ENCODE peak calls at places on chromosomes 1 and 21, in six cellular contexts. P is heart left ventricle, G is cardiac fibroblast, F is stomach, A is HFFc6, N is lower leg skin. M is an unnamed sample.

GRCh38 chr1:86906419-86906818 is 7.5 kb downstream of the SELENOF start:
- DNase-seq in N (no peak), G (peak), A (no peak), P (no peak), F (no peak), M (no peak)

GRCh38 chr1:165543651-165544452 is at the start of gene LRRC52:
- DNase-seq in G (no peak), P (peak), F (peak), N (no peak), A (no peak), M (peak)

GRCh38 chr1:183291802-183292515 is 105.9 kb downstream of the LAMC2 start:
- DNase-seq in A (peak), P (no peak), F (no peak), G (peak), N (no peak), M (no peak)

GRCh38 chr21:38244885-38245869 is 11.6 kb upstream of the KCNJ15 start:
- DNase-seq in P (no peak), F (no peak), N (no peak), A (peak), G (peak), M (peak)

GRCh38 chr1:165898837-165899236 is 71.4 kb downstream of the UCK2 start:
- DNase-seq in F (no peak), P (peak), G (peak), N (no peak), A (peak), M (no peak)

GRCh38 chr1:92877792-92878191 is 46.0 kb downstream of the RPL5 start:
- DNase-seq in N (no peak), P (no peak), A (no peak), F (no peak), G (peak), M (no peak)

GRCh38 chr1:45446530-45446929 is 44.4 kb downstream of the TESK2 start:
- DNase-seq in F (no peak), P (no peak), G (no peak), N (no peak), A (no peak), M (no peak)

GRCh38 chr1:37540036-37540785 is 13.9 kb downstream of the SNIP1 start:
- DNase-seq in N (no peak), G (no peak), P (no peak), A (no peak), F (no peak), M (no peak)

GRCh38 chr1:162444903-162445302 is 33.0 kb upstream of the SH2D1B start:
- DNase-seq in F (no peak), A (no peak), G (no peak), N (no peak), P (no peak), M (no peak)

GRCh38 chr1:201454568-201454967 is 14.4 kb downstream of the PHLDA3 start:
- DNase-seq in N (no peak), A (no peak), P (no peak), G (no peak), F (no peak), M (no peak)

GRCh38 chr21:44285547-44285992 is at the start of gene AIRE:
- DNase-seq in G (no peak), N (no peak), A (peak), F (no peak), P (peak), M (no peak)

GRCh38 chr21:37266515-37267221 is 466 bp downstream of the VPS26C start:
- DNase-seq in P (peak), G (peak), A (peak), F (peak), N (no peak), M (peak)

GRCh38 chr1:160834945-160835565 is 27.6 kb downstream of the CD244 start:
- DNase-seq in F (no peak), G (peak), N (no peak), A (peak), P (no peak), M (peak)

GRCh38 chr1:155466617-155466972 is 96.0 kb downstream of the ASH1L start:
- DNase-seq in P (no peak), F (no peak), N (no peak), G (no peak), A (no peak), M (no peak)

GRCh38 chr1:44218503-44219300 is 5.4 kb downstream of the DMAP1 start:
- DNase-seq in N (no peak), A (no peak), P (no peak), G (no peak), F (no peak), M (no peak)

GRCh38 chr1:159854101-159854692 is 8.3 kb downstream of the VSIG8 start:
- DNase-seq in G (peak), P (peak), A (no peak), N (peak), F (peak), M (peak)

GRCh38 chr1:2115922-2116341 is 65.7 kb downstream of the PRKCZ start:
- DNase-seq in G (no peak), N (no peak), A (no peak), F (no peak), P (no peak), M (no peak)

GRCh38 chr1:29197993-29198392 is 16.3 kb upstream of the SRSF4 start:
- DNase-seq in P (no peak), F (no peak), A (no peak), G (no peak), N (no peak), M (no peak)

GRCh38 chr1:29195875-29196274 is 14.2 kb upstream of the SRSF4 start:
- DNase-seq in P (no peak), G (no peak), F (peak), N (no peak), A (no peak), M (no peak)

GRCh38 chr1:29200905-29201594 is 19.4 kb upstream of the SRSF4 start:
- DNase-seq in G (no peak), F (no peak), A (peak), N (no peak), P (no peak), M (no peak)

GRCh38 chr1:29196863-29197589 is 15.3 kb upstream of the SRSF4 start:
- DNase-seq in A (peak), N (no peak), F (no peak), G (no peak), P (no peak), M (no peak)

GRCh38 chr1:29197590-29197924 is 15.9 kb upstream of the SRSF4 start:
- DNase-seq in F (peak), G (peak), N (no peak), P (no peak), A (peak), M (peak)
- TF ChIP-seq CTCF in F (no peak), G (peak), N (no peak), P (peak), A (peak), M (peak)

DNA sequence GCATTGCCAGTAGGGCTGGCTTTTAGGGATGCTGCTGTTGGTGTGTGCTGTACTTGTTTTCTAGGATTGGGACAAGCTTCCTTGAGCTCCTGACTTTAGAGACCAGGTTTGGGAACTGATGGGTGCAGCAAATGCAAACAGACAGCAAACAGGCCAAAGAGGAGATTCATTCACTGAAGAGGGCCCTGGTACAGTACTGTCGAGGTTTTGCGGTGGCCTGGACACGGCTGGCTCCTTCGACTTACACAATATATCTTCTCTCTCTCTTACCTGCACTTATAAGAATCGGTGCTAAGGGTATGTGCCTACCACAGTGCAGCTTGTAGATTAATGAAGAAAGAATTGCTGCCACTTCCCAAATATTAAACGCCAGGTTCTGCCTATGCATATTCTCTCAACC is 44.6 kb downstream of the ATP1A1 start:
- DNase-seq in F (no peak), A (no peak), G (no peak), P (no peak), N (no peak), M (no peak)
- TF ChIP-seq CTCF in F (no peak), A (no peak), G (no peak), P (no peak), N (no peak), M (no peak)

DNA sequence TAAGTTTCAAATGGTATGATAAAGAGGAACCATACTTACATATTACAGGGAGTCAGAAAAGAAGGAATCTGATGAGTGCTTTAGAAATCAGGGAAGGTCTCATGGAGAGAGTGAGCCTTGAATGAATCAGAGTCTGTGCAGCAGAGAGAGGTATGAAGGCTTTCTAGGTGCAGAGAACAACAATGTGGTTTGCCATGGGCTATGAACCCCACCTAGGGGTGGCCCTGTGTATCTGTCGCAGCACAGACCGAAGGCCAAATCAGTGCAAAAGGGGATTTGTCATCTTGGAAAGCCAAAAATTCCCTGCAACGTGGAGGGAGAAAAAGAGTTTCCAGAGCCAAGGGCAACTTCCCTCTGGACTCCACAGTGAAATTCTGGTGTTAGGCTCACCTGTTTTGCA is 3.5 kb downstream of the PAPPA2 start:
- DNase-seq in F (no peak), A (no peak), G (no peak), N (no peak), P (no peak), M (peak)
- TF ChIP-seq CTCF in F (no peak), A (no peak), G (no peak), N (no peak), P (peak), M (peak)

DNA sequence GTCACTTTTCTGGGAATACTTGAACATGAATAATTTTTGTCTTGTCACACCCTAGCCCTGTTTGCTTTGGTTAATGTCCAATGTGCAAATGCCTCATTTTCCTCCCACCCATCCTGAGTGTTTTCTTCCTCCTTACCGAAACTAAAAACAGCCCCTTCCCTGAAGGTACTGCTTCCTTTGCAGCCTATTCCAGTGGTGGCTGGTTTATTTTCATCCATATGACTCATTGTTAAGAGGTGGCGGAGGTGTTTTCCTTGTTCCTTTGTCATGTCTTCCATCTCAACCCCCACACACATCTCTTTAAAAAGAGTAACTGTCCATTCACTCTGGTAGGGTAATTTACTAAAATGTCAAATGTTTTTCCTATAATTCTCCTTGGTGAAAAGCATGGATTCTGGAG is 40.4 kb downstream of the CD55 start:
- DNase-seq in G (peak), P (no peak), F (no peak), A (no peak), N (no peak), M (no peak)
- TF ChIP-seq CTCF in G (no peak), P (no peak), F (no peak), A (no peak), N (no peak), M (no peak)

DNA sequence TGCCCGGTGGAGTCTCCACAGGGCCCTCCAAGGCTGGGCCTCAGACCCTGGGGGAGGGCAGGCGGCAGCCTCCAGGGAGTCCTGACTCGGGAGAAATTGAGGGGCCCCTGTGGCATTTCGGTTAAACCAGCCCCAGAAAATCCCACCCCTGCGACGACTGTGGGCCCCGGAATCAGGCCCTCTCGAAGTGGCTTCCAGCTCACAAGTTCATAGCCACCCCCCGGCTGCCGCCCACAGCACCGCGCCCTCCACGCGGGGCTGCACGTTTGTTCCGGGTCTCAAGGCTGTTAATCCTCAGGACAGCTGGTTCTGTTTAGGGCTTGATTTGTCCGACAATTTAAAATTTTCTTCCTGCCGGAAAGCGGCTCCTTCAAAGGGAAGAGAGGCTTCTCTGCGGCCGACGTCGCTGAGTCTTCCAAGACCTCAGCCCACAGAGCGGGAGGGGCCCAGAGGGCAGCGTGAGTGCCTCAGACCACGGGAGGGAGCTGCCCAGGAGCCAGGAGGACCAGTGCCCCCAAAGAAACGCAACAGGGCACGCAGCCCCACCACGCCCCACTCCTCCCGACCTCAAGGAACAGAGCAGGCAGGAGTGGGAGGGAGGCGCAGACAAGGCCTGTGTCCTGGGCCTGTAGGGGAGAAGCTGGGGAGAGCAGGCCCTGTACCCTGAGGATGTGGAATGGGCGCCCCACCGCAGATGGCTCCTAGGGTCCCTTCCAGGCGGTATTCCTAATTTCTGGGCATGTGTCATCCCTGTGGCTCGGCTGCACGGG is 14.5 kb upstream of the COL6A2 start:
- DNase-seq in N (peak), A (no peak), F (no peak), P (no peak), G (no peak), M (no peak)
- TF ChIP-seq CTCF in N (no peak), A (no peak), F (no peak), P (no peak), G (no peak), M (no peak)

GRCh38 chr1:235783148-235783776 is 83.4 kb downstream of the LYST start:
- DNase-seq in P (no peak), A (peak), N (no peak), F (no peak), G (peak), M (peak)
- TF ChIP-seq CTCF in P (peak), A (peak), N (no peak), F (no peak), G (peak), M (peak)

GRCh38 chr1:112700290-112701226 is 6.4 kb downstream of the RHOC start:
- DNase-seq in P (peak), A (peak), N (peak), F (peak), G (peak), M (peak)

GRCh38 chr1:112697781-112698201 is 9.1 kb downstream of the RHOC start:
- DNase-seq in G (no peak), F (peak), A (no peak), P (no peak), N (no peak), M (no peak)

GRCh38 chr1:112699425-112700144 is 7.3 kb downstream of the RHOC start:
- DNase-seq in P (no peak), G (no peak), N (no peak), A (no peak), F (peak), M (no peak)

GRCh38 chr1:112696578-112697320 is 10.2 kb downstream of the RHOC start:
- DNase-seq in F (no peak), A (no peak), N (no peak), G (no peak), P (no peak), M (no peak)

DNA sequence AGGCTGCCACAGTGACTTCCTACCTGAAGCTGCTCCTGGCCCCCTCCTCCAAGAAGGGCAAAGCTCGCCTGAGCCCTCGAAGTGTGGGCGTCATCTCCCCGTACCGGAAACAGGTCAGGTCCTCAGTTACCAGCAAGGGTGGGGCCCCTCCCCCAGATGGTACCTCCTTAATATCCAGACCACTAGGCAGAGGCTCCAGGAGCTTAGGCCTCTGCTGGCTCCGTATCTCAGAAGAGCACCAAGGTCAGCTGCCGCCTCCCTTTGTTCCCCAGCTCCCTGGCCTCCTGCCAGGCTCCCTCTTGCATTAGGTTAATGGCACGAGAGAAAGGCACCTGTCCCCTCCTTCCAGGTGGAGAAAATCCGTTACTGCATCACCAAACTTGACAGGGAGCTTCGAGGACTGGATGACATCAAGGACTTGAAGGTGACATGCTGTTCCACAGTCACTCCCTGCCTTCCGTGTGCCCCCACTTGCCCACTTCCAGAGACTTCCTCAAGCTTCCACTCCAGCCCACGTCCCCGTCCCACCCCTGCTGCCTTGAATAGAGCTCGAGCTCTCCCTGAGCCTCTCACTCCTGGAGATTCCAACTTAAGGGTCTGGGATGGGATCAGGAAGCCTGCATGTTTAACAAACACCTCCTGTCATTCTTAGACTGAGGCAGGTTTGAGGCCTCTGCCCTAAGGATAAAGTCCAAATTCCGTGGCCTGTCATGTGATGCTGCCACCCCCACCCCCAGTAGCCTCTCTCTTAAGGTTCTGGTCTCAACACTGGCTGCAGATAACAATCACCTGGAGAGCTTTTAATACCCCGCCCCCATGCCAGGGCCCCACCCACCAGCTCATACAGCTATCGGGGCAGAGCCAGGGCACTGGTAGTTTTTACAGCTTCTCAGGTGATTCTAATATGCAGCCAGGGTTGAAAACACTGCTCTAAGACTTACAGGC is 8.3 kb downstream of the RHOC start:
- DNase-seq in N (no peak), G (no peak), P (no peak), A (no peak), F (peak), M (peak)
- TF ChIP-seq CTCF in N (no peak), G (no peak), P (no peak), A (no peak), F (no peak), M (no peak)

GRCh38 chr1:25891606-25892005 is 14.6 kb downstream of the STMN1 start:
- DNase-seq in G (no peak), P (no peak), F (no peak), A (no peak), N (no peak), M (no peak)

GRCh38 chr1:25888426-25888987 is 13.0 kb upstream of the PAQR7 start:
- DNase-seq in A (no peak), F (no peak), P (no peak), N (no peak), G (no peak), M (no peak)

GRCh38 chr1:25889470-25889869 is 14.0 kb upstream of the PAQR7 start:
- DNase-seq in G (no peak), A (no peak), F (no peak), N (no peak), P (no peak), M (no peak)

GRCh38 chr1:25893072-25893604 is 13.1 kb downstream of the STMN1 start:
- DNase-seq in P (no peak), F (no peak), N (no peak), A (no peak), G (peak), M (no peak)

GRCh38 chr1:25890249-25891034 is 14.9 kb upstream of the PAQR7 start:
- DNase-seq in G (no peak), F (peak), P (no peak), N (no peak), A (peak), M (peak)
- TF ChIP-seq CTCF in G (no peak), F (no peak), P (no peak), N (no peak), A (no peak), M (no peak)

M was measured in Calu3.